ENCODE peak calls at places on chromosome 2, in eight cellular contexts. T is hippocampal formation; X is NCI-H2107; A is cerebellar nuclear complex; D is lower leg skin; R is effector CD4-positive, alpha-beta T cell; O is HFF-Myc; B is NCI-H526. S is an unnamed sample.

GRCh38 chr2:128091691-128092050 is 671 bp downstream of the UGGT1 start:
- DNase-seq in T (no peak), X (no peak), A (no peak), D (no peak), R (no peak), O (no peak), B (no peak), S (peak; percentile 12)

GRCh38 chr2:45368792-45369191 is 242.3 kb downstream of the SRBD1 start:
- DNase-seq in T (no peak), X (no peak), A (no peak), D (no peak), R (no peak), O (no peak), B (no peak), S (no peak)

GRCh38 chr2:119283873-119284331 is 60.3 kb downstream of the STEAP3 start:
- DNase-seq in T (no peak), X (peak; percentile 14), A (peak; percentile 25), D (peak; percentile 85), R (no peak), O (peak; percentile 24), B (no peak), S (no peak)

GRCh38 chr2:35293261-35293660 is 1062.3 kb upstream of the CRIM1 start:
- DNase-seq in T (no peak), X (no peak), A (no peak), D (no peak), R (no peak), O (no peak), B (no peak), S (no peak)

GRCh38 chr2:239227661-239228371 is 173.0 kb downstream of the HDAC4 start:
- DNase-seq in T (no peak), X (no peak), A (no peak), D (no peak), R (no peak), O (no peak), B (no peak), S (no peak)

GRCh38 chr2:170155022-170155722 is 22.8 kb upstream of the MYO3B start:
- DNase-seq in T (no peak), X (no peak), A (no peak), D (no peak), R (no peak), O (no peak), B (no peak), S (peak; percentile 68)

GRCh38 chr2:64602436-64602835 is 51.3 kb downstream of the SERTAD2 start:
- DNase-seq in T (no peak), X (no peak), A (no peak), D (no peak), R (no peak), O (no peak), B (no peak), S (no peak)

GRCh38 chr2:225041210-225041870 is 928 bp downstream of the DOCK10 start:
- DNase-seq in T (peak; percentile 73), X (no peak), A (no peak), D (peak; percentile 18), R (peak; percentile 47), O (no peak), B (no peak), S (no peak)

GRCh38 chr2:8054070-8054469 is 627.8 kb upstream of the ID2 start:
- DNase-seq in T (no peak), X (no peak), A (no peak), D (no peak), R (no peak), O (no peak), B (no peak), S (no peak)

GRCh38 chr2:215712219-215712849 is 276.5 kb upstream of the FN1 start:
- DNase-seq in T (no peak), X (no peak), A (no peak), D (no peak), R (no peak), O (no peak), B (peak; percentile 16), S (no peak)

GRCh38 chr2:207356604-207357003 is 173.2 kb upstream of the CREB1 start:
- DNase-seq in T (no peak), X (no peak), A (no peak), D (no peak), R (no peak), O (no peak), B (no peak), S (no peak)

GRCh38 chr2:238945433-238946150 is 97.7 kb downstream of the TWIST2 start:
- DNase-seq in T (no peak), X (no peak), A (no peak), D (no peak), R (no peak), O (no peak), B (peak; percentile 36), S (no peak)

GRCh38 chr2:9373505-9373904 is 49.8 kb downstream of the ITGB1BP1 start:
- DNase-seq in T (no peak), X (no peak), A (no peak), D (no peak), R (no peak), O (no peak), B (no peak), S (no peak)

GRCh38 chr2:240473211-240473610 is 37.7 kb downstream of the GPC1 start:
- DNase-seq in T (no peak), X (no peak), A (no peak), D (no peak), R (no peak), O (no peak), B (no peak), S (no peak)

GRCh38 chr2:225894240-225894980 is 494.9 kb downstream of the NYAP2 start:
- DNase-seq in T (no peak), X (no peak), A (no peak), D (no peak), R (no peak), O (peak; percentile 19), B (no peak), S (no peak)

GRCh38 chr2:232502901-232503791 is 15.5 kb upstream of the ECEL1 start:
- DNase-seq in T (no peak), X (no peak), A (peak; percentile 2), D (no peak), R (peak; percentile 12), O (no peak), B (peak; percentile 51), S (no peak)

GRCh38 chr2:239601880-239602279 is 201.1 kb upstream of the HDAC4 start:
- DNase-seq in T (no peak), X (no peak), A (no peak), D (no peak), R (no peak), O (no peak), B (no peak), S (no peak)

GRCh38 chr2:164967781-164968228 is 12.5 kb upstream of the SLC38A11 start:
- DNase-seq in T (no peak), X (no peak), A (no peak), D (no peak), R (no peak), O (peak; percentile 86), B (no peak), S (no peak)

S was measured in glomerular endothelial cell.